ENCODE peak calls at places on chromosomes 5 and 9, in seven cellular contexts. N, A, U, L, M, Q and I are unnamed samples.

GRCh38 chr5:111602817-111603445 is 90.6 kb upstream of the STARD4 start:
- DNase-seq in M (no peak), U (no peak), Q (no peak), L (no peak), A (peak), N (no peak), I (no peak)

GRCh38 chr5:80184235-80185023 is 71.4 kb downstream of the SERINC5 start:
- DNase-seq in U (no peak), Q (no peak), M (no peak), A (no peak), L (peak), N (no peak), I (no peak)

GRCh38 chr9:33506626-33507370 is 17.3 kb upstream of the ANKRD18B start:
- DNase-seq in M (no peak), A (peak), L (no peak), N (no peak), U (peak), Q (no peak), I (no peak)

GRCh38 chr9:28037968-28038367 is 464.7 kb upstream of the C9orf72 start:
- DNase-seq in N (no peak), L (no peak), M (no peak), Q (no peak), A (no peak), U (no peak), I (no peak)

GRCh38 chr5:138111937-138112336 is 27.3 kb downstream of the NME5 start:
- DNase-seq in Q (no peak), A (peak), L (no peak), M (no peak), N (no peak), U (peak), I (no peak)

GRCh38 chr5:157948738-157949410 is 89.9 kb upstream of the CLINT1 start:
- DNase-seq in L (peak), A (peak), N (peak), U (peak), Q (peak), M (peak), I (peak)

GRCh38 chr5:6448622-6449464 is at the start of gene UBE2QL1:
- DNase-seq in U (no peak), M (peak), N (peak), L (no peak), A (no peak), Q (no peak), I (peak)

GRCh38 chr9:123893831-123894460 is 36.0 kb downstream of the DENND1A start:
- DNase-seq in M (no peak), Q (no peak), L (no peak), N (no peak), A (peak), U (peak), I (no peak)

GRCh38 chr5:6593148-6594016 is 39.5 kb downstream of the NSUN2 start:
- DNase-seq in U (no peak), Q (no peak), L (no peak), A (no peak), N (no peak), M (no peak), I (no peak)

GRCh38 chr5:82307431-82307830 is 29.3 kb upstream of the RPS23 start:
- DNase-seq in A (no peak), M (no peak), L (no peak), Q (no peak), N (no peak), U (peak), I (no peak)

GRCh38 chr9:68896495-68896894 is 117.4 kb downstream of the PRKACG start:
- DNase-seq in N (no peak), A (no peak), L (no peak), U (no peak), M (no peak), Q (no peak), I (no peak)

GRCh38 chr9:33946779-33947535 is 101.7 kb downstream of the UBAP2 start:
- DNase-seq in M (no peak), L (no peak), Q (no peak), A (peak), U (peak), N (no peak), I (no peak)

GRCh38 chr5:143860211-143860610 is 48.2 kb downstream of the HMHB1 start:
- DNase-seq in A (no peak), N (no peak), M (no peak), L (no peak), Q (no peak), U (no peak), I (peak)

GRCh38 chr9:124480621-124480981 is 26.6 kb downstream of the NR5A1 start:
- DNase-seq in N (peak), M (no peak), U (peak), L (no peak), A (peak), Q (no peak), I (peak)

GRCh38 chr9:92729735-92730155 is 34.9 kb downstream of the BICD2 start:
- DNase-seq in Q (no peak), L (no peak), N (no peak), A (no peak), M (no peak), U (no peak), I (no peak)

GRCh38 chr9:135692410-135692809 is 6.9 kb downstream of the SOHLH1 start:
- DNase-seq in N (peak), L (no peak), A (peak), M (no peak), U (no peak), Q (no peak), I (no peak)

GRCh38 chr5:132498152-132498551 is 7.6 kb upstream of the IRF1 start:
- DNase-seq in Q (peak), L (peak), N (no peak), M (peak), A (peak), U (peak), I (no peak)

GRCh38 chr5:134547999-134548626 is 22.6 kb downstream of the JADE2 start:
- DNase-seq in U (no peak), A (no peak), M (no peak), Q (no peak), L (no peak), N (no peak), I (no peak)

GRCh38 chr9:93118863-93119702 is 15.0 kb downstream of the NINJ1 start:
- DNase-seq in U (no peak), L (no peak), M (peak), N (no peak), A (no peak), Q (peak), I (no peak)

GRCh38 chr5:122492675-122493074 is 180.6 kb downstream of the SNCAIP start:
- DNase-seq in Q (no peak), M (no peak), A (no peak), U (no peak), N (no peak), L (no peak), I (peak)

GRCh38 chr9:122445155-122445749 is 32.5 kb downstream of the OR1J1 start:
- DNase-seq in M (no peak), Q (no peak), N (no peak), U (peak), L (no peak), A (peak), I (no peak)

GRCh38 chr9:137919095-137919465 is 41.5 kb downstream of the CACNA1B start:
- DNase-seq in M (no peak), A (no peak), U (no peak), Q (no peak), L (no peak), N (no peak), I (no peak)

GRCh38 chr5:160423025-160423554 is 1.4 kb downstream of the PTTG1 start:
- DNase-seq in A (no peak), N (no peak), L (no peak), M (no peak), U (no peak), Q (no peak), I (no peak)

GRCh38 chr9:19232117-19232829 is 1.8 kb downstream of the DENND4C start:
- DNase-seq in N (no peak), L (no peak), A (peak), M (peak), U (peak), Q (no peak), I (no peak)

GRCh38 chr9:114149765-114150340 is 5.5 kb upstream of the COL27A1 start:
- DNase-seq in U (no peak), A (no peak), L (no peak), N (no peak), Q (no peak), M (no peak), I (no peak)

GRCh38 chr9:127779136-127779981 is 893 bp upstream of the SH2D3C start:
- DNase-seq in L (no peak), M (peak), Q (no peak), N (no peak), A (no peak), U (peak), I (peak)

GRCh38 chr5:135134686-135135381 is 100.8 kb upstream of the PITX1 start:
- DNase-seq in M (no peak), U (no peak), Q (no peak), N (no peak), A (no peak), L (no peak), I (no peak)

GRCh38 chr5:137743031-137743640 is 7.2 kb upstream of the KLHL3 start:
- DNase-seq in U (peak), A (peak), Q (peak), L (peak), N (peak), M (peak), I (peak)

GRCh38 chr5:27652505-27652904 is 614.1 kb upstream of the CDH9 start:
- DNase-seq in A (no peak), N (peak), U (no peak), Q (no peak), M (no peak), L (no peak), I (no peak)

GRCh38 chr5:133252133-133252480 is 200.3 kb downstream of the HSPA4 start:
- DNase-seq in N (no peak), U (no peak), A (no peak), L (no peak), M (no peak), Q (no peak), I (no peak)

GRCh38 chr5:40652441-40653220 is 27.1 kb upstream of the PTGER4 start:
- DNase-seq in Q (no peak), M (no peak), U (no peak), N (no peak), L (no peak), A (no peak), I (no peak)

GRCh38 chr5:88686077-88686541 is 196.9 kb downstream of the MEF2C start:
- DNase-seq in L (no peak), U (no peak), M (peak), N (no peak), Q (no peak), A (no peak), I (no peak)

GRCh38 chr5:178387061-178387855 is 154.7 kb upstream of the PHYKPL start:
- DNase-seq in A (no peak), M (no peak), L (no peak), Q (no peak), N (no peak), U (no peak), I (no peak)

GRCh38 chr9:76912631-76913275 is 6.8 kb upstream of the PRUNE2 start:
- DNase-seq in M (no peak), N (no peak), U (peak), A (peak), L (no peak), Q (no peak), I (no peak)

GRCh38 chr5:110209401-110209800 is 517.1 kb downstream of the TMEM232 start:
- DNase-seq in N (no peak), M (no peak), Q (no peak), U (no peak), A (no peak), L (no peak), I (no peak)

GRCh38 chr5:138068742-138069375 is 15.0 kb upstream of the WNT8A start:
- DNase-seq in N (peak), U (peak), Q (peak), L (peak), M (peak), A (peak), I (peak)

GRCh38 chr5:175746851-175747250 is 89.0 kb downstream of the HRH2 start:
- DNase-seq in L (no peak), M (no peak), N (no peak), U (no peak), Q (no peak), A (peak), I (no peak)

DNA sequence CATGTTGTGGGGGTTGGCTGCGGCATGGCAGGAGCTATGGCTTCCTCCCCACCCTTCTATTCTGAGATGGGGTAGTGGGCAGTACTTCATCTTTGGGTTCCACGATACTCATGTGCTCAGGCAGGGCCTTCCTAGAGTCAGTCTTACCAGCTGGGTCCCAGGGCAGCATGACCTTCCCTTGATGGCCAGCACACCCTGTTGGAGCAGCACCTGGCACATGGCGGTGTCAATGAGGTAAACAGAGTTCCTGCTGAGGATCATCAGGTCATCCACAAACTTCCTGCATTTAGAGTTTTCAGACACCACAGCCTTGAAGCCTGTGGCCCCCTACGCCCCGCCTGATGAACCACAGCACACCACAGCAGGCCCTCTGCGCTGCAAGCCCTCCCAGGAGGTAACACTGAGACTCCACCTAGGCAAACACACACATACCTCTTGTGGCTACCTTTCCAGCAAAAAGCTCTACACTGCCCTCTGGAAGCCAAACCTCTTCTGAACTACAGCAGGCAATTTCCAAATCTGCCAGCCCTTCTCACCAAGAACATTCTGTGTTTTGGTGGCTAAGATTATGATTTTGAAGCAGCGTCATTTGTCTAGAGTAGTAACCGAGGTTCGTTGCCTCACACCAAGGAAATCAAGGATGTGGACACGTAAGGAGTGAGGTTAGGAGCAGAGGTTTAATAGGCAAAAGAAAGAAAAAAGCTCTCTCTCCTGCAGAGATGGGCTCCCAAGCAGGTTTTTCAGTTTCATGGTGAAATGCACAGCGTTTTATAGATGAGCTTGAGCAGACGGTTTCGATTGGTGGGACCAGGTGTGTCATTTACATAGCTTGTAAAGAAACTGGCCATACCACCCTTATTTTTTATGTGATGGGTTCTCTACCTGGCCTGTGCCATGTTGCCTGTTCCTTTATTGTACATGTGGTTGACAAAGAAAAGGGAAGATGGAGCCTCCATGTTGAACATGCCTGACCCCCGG is 20.3 kb upstream of the TMEM174 start:
- DNase-seq in M (no peak), Q (no peak), A (no peak), N (no peak), U (no peak), L (no peak), I (no peak)
- TF ChIP-seq CTCF in M (no peak), Q (no peak), A (no peak), N (no peak), U (no peak), L (no peak), I (no peak)

DNA sequence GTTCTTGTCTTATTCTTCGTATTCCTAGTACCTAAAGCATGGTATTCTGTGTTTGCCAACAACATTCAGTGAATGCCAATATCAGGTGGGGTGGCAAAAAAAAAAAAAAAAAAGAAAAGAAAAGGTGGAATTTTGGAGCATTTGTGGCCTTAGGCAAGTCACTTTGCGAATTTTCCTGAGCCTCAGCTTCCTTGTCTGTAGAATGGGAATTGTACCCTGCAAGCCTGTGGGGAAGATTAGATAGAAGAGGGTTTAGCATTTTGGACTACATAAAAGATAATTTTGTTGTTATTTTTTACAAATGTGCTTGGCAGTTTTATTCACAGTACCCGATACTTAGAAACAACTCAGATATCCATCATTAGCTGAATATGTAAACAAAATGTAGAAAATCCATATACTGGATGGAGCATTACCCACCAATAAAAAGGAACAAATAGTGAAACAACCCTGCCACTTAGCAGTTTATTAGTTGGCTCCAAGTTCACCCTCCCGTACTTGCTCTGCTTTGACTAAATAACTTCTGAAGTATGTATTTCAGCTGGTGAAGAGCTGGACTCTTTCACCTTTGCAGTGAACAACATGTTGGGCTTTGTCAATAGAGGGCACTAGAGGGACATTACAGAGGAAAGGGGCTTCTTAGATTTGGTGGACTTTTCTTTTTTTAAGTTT is 13.6 kb downstream of the UBE2D2 start:
- DNase-seq in Q (no peak), L (no peak), U (peak), N (no peak), M (peak), A (peak), I (peak)
- TF ChIP-seq CTCF in Q (peak), L (peak), U (peak), N (peak), M (peak), A (peak), I (peak)

DNA sequence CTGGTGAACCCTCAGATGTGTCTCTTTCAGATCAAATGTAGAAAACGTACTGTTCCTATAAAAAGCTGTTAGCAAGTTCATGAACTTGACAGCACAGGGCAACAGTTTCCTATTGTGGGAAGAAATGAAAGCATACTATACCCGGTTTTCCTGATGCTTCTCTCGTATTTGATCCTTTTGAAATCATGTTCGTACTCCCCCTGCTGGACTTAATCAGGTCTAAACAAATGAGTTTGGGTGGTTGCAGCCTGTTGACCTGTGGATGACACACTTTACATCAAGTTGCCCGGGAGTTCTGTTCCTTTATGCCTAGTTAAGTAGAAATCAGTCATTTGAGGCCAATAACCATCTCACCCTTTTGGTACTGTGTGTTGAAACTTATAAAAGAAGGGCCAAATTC is 1992.3 kb downstream of the MAT2B start:
- DNase-seq in M (peak), A (peak), Q (no peak), U (peak), N (no peak), L (no peak), I (no peak)
- TF ChIP-seq CTCF in M (no peak), A (peak), Q (no peak), U (peak), N (no peak), L (peak), I (no peak)

DNA sequence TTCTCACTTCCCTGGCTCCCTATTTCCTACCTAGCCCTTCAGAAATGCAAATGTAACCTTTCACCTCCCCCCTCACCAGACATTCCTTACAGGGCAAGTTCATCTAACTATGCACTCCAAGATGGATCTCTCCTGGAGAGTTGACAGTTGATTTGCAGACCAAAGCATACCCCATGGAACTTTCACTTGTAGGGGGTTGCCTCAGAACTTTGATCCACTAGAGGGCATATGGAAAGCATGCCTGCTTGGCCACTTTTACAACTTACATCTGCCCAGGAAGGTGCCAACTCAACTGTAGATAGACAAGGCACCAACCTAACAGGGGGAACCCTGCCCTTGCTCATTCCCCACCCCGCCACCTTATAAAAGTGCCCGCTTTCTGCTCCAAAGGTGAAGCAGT is 187.8 kb downstream of the NXNL2 start:
- DNase-seq in M (peak), N (no peak), Q (no peak), U (peak), A (peak), L (no peak), I (no peak)
- TF ChIP-seq CTCF in M (peak), N (no peak), Q (peak), U (peak), A (peak), L (no peak), I (no peak)

GRCh38 chr5:120690621-120691407 is 226.7 kb downstream of the PRR16 start:
- DNase-seq in A (no peak), U (no peak), L (no peak), N (no peak), M (no peak), Q (no peak), I (no peak)

GRCh38 chr5:120684213-120684612 is 220.1 kb downstream of the PRR16 start:
- DNase-seq in L (no peak), M (no peak), U (peak), N (no peak), A (peak), Q (no peak), I (no peak)

GRCh38 chr5:120683580-120683979 is 219.5 kb downstream of the PRR16 start:
- DNase-seq in A (peak), L (no peak), N (no peak), Q (no peak), U (peak), M (no peak), I (no peak)

GRCh38 chr5:120682851-120683250 is 218.8 kb downstream of the PRR16 start:
- DNase-seq in U (peak), N (no peak), A (peak), L (no peak), Q (no peak), M (no peak), I (no peak)

GRCh38 chr5:120684749-120685415 is 220.8 kb downstream of the PRR16 start:
- DNase-seq in U (peak), L (no peak), A (peak), N (no peak), Q (no peak), M (no peak), I (no peak)
- TF ChIP-seq CTCF in U (peak), L (no peak), A (peak), N (peak), Q (no peak), M (no peak), I (no peak)

GRCh38 chr9:91483189-91483691 is 59.6 kb upstream of the NFIL3 start:
- DNase-seq in M (no peak), Q (no peak), U (peak), L (no peak), A (peak), N (no peak), I (no peak)
- TF ChIP-seq CTCF in M (no peak), Q (no peak), U (no peak), L (no peak), A (no peak), N (no peak), I (no peak)

GRCh38 chr9:97992219-97992618 is 9.1 kb downstream of the ANP32B start:
- DNase-seq in N (no peak), M (no peak), A (no peak), Q (no peak), L (no peak), U (no peak), I (no peak)

GRCh38 chr9:97991818-97992217 is 8.7 kb downstream of the ANP32B start:
- DNase-seq in Q (no peak), M (no peak), L (no peak), N (no peak), A (no peak), U (no peak), I (no peak)

GRCh38 chr9:97993000-97993399 is 9.9 kb downstream of the ANP32B start:
- DNase-seq in M (peak), A (no peak), U (no peak), Q (no peak), L (no peak), N (no peak), I (no peak)

GRCh38 chr9:97987490-97987889 is 4.3 kb downstream of the ANP32B start:
- DNase-seq in U (no peak), N (no peak), M (peak), L (no peak), Q (no peak), A (no peak), I (peak)

GRCh38 chr9:97990259-97990658 is 7.1 kb downstream of the ANP32B start:
- DNase-seq in Q (no peak), A (peak), L (no peak), M (no peak), N (no peak), U (peak), I (no peak)
- TF ChIP-seq CTCF in Q (no peak), A (peak), L (no peak), M (no peak), N (no peak), U (peak), I (no peak)

GRCh38 chr9:86637515-86637914 is 283.3 kb upstream of the TUT7 start:
- DNase-seq in N (peak), Q (no peak), A (peak), L (peak), U (peak), M (no peak), I (no peak)
- TF ChIP-seq CTCF in N (peak), Q (peak), A (peak), L (peak), U (peak), M (no peak), I (no peak)